ENCODE peak calls at places on chromosome 6, in seven cellular contexts. U is NCI-H2171 treated with DMSO at 0.1 percent for 48 hours, Z is neural progenitor cell, K is SHP77 treated with DMSO at 0.1 percent for 48 hours, Y is NCI-H1105, D is Right ventricle myocardium superior, C is pancreas. R is an unnamed sample.

GRCh38 chr6:30150671-30151395 is 10.2 kb downstream of the TRIM10 start:
- DNase-seq in U (no peak), Z (no peak), K (no peak), Y (no peak), D (no peak), C (no peak), R (no peak)

GRCh38 chr6:113433506-113433991 is 423.6 kb upstream of the MARCKS start:
- DNase-seq in U (no peak), Z (no peak), K (no peak), Y (no peak), D (peak), C (peak), R (no peak)

GRCh38 chr6:166262738-166263515 is 45.3 kb downstream of the PRR18 start:
- DNase-seq in U (no peak), Z (no peak), K (no peak), Y (no peak), D (no peak), C (no peak), R (no peak)

GRCh38 chr6:144190051-144190450 is 39.7 kb downstream of the STX11 start:
- DNase-seq in U (no peak), Z (no peak), K (no peak), Y (no peak), D (no peak), C (no peak), R (no peak)

GRCh38 chr6:13278991-13279390 is 49.3 kb downstream of the TBC1D7 start:
- DNase-seq in U (no peak), Z (no peak), K (no peak), Y (no peak), D (no peak), C (no peak), R (no peak)

GRCh38 chr6:82331031-82331773 is 32.4 kb upstream of the TPBG start:
- DNase-seq in U (no peak), Z (peak), K (no peak), Y (no peak), D (no peak), C (no peak), R (no peak)

GRCh38 chr6:8589941-8590676 is 154.8 kb upstream of the SLC35B3 start:
- DNase-seq in U (no peak), Z (peak), K (no peak), Y (peak), D (no peak), C (no peak), R (peak)

GRCh38 chr6:141252828-141253608 is 879.7 kb upstream of the GJE1 start:
- DNase-seq in U (no peak), Z (no peak), K (no peak), Y (no peak), D (no peak), C (no peak), R (no peak)

GRCh38 chr6:144879436-144879835 is 594.3 kb downstream of the UTRN start:
- DNase-seq in U (no peak), Z (no peak), K (no peak), Y (no peak), D (no peak), C (no peak), R (no peak)

GRCh38 chr6:37283786-37284185 is 25.8 kb upstream of the TMEM217 start:
- DNase-seq in U (no peak), Z (no peak), K (no peak), Y (no peak), D (peak), C (peak), R (no peak)

GRCh38 chr6:109393882-109394281 is 11.6 kb upstream of the CD164 start:
- DNase-seq in U (no peak), Z (no peak), K (no peak), Y (no peak), D (no peak), C (no peak), R (no peak)

GRCh38 chr6:93586316-93586715 is 167.0 kb upstream of the EPHA7 start:
- DNase-seq in U (no peak), Z (no peak), K (no peak), Y (no peak), D (no peak), C (no peak), R (no peak)

GRCh38 chr6:73085362-73085975 is 139.8 kb downstream of the KHDC1L start:
- DNase-seq in U (no peak), Z (peak), K (no peak), Y (no peak), D (no peak), C (no peak), R (no peak)

GRCh38 chr6:108760158-108761050 is 87.8 kb upstream of the ARMC2 start:
- DNase-seq in U (peak), Z (no peak), K (peak), Y (no peak), D (no peak), C (no peak), R (no peak)

GRCh38 chr6:53487080-53487479 is 57.8 kb downstream of the GCLC start:
- DNase-seq in U (peak), Z (no peak), K (no peak), Y (no peak), D (no peak), C (no peak), R (no peak)

GRCh38 chr6:150685860-150686259 is 86.2 kb downstream of the PLEKHG1 start:
- DNase-seq in U (peak), Z (peak), K (no peak), Y (no peak), D (peak), C (peak), R (peak)

GRCh38 chr6:79232696-79233462 is 1.6 kb downstream of the HMGN3 start:
- DNase-seq in U (no peak), Z (no peak), K (no peak), Y (no peak), D (no peak), C (no peak), R (no peak)

GRCh38 chr6:158158123-158158522 is 9.9 kb downstream of the SERAC1 start:
- DNase-seq in U (no peak), Z (no peak), K (no peak), Y (no peak), D (no peak), C (no peak), R (no peak)

GRCh38 chr6:7389162-7389450 is 436 bp downstream of the CAGE1 start:
- DNase-seq in U (no peak), Z (no peak), K (no peak), Y (no peak), D (no peak), C (no peak), R (no peak)

GRCh38 chr6:70819715-70820114 is 137.1 kb downstream of the B3GAT2 start:
- DNase-seq in U (no peak), Z (no peak), K (no peak), Y (no peak), D (no peak), C (no peak), R (no peak)

R was measured in NT2/D1.